ENCODE peak calls at places on chromosomes 6 and 20, in nine cellular contexts. K is GM23248, L is stomach, I is right atrium auricular region, U is pancreas, B is thoracic aorta, J is left lung, W is lower lobe of right lung, V is IMR-90. P is an unnamed sample. For H3K27me3, the result is how much of the 10 kb centered on the place peaks cover.

GRCh38 chr6:147712841-147713240 is 204.4 kb downstream of the SAMD5 start:
- DNase-seq in K (no peak), L (no peak), I (no peak), U (no peak), B (no peak), J (no peak), W (no peak), V (peak), P (no peak)

GRCh38 chr6:104623052-104623690 is 236.5 kb downstream of the HACE1 start:
- DNase-seq in K (no peak), L (no peak), I (no peak), U (no peak), B (no peak), J (no peak), W (no peak), V (no peak), P (no peak)

GRCh38 chr6:125940691-125941090 is 15.9 kb upstream of the HINT3 start:
- DNase-seq in K (peak), L (no peak), I (no peak), U (no peak), B (no peak), J (no peak), W (no peak), V (peak), P (no peak)

GRCh38 chr20:47817573-47817972 is 32.3 kb upstream of the SULF2 start:
- DNase-seq in K (no peak), L (no peak), I (no peak), U (no peak), B (no peak), J (no peak), W (no peak), V (no peak), P (no peak)

GRCh38 chr6:108960601-108961000 is 112.4 kb downstream of the ARMC2 start:
- DNase-seq in K (no peak), L (no peak), I (no peak), U (no peak), B (no peak), J (no peak), W (no peak), V (no peak), P (no peak)

GRCh38 chr20:1417273-1417672 is 24.4 kb upstream of the FKBP1A start:
- DNase-seq in K (peak), L (no peak), I (no peak), U (no peak), B (no peak), J (no peak), W (no peak), V (peak), P (no peak)

GRCh38 chr6:112475083-112475482 is 128.0 kb downstream of the RFPL4B start:
- DNase-seq in K (peak), L (no peak), I (no peak), U (no peak), B (no peak), J (no peak), W (no peak), V (peak), P (no peak)

GRCh38 chr6:122059918-122060317 is 339.5 kb upstream of the HSF2 start:
- DNase-seq in K (no peak), L (no peak), I (no peak), U (no peak), B (no peak), J (no peak), W (no peak), V (no peak), P (no peak)

GRCh38 chr6:31614075-31614619 is 887 bp upstream of the AIF1 start:
- DNase-seq in K (no peak), L (no peak), I (no peak), U (no peak), B (no peak), J (no peak), W (peak), V (no peak), P (no peak)

GRCh38 chr20:63624486-63624885 is 2.4 kb downstream of the GMEB2 start:
- DNase-seq in K (peak), L (no peak), I (no peak), U (no peak), B (no peak), J (peak), W (no peak), V (peak), P (no peak)
- H3K27ac ChIP-seq in K (no peak), L (no peak), I (no peak), U (no peak), B (no peak), J (no peak), W (no peak), V (no peak), P (no peak)

GRCh38 chr20:24617080-24617432 is 147.6 kb downstream of the SYNDIG1 start:
- DNase-seq in K (no peak), L (no peak), I (no peak), U (no peak), B (no peak), J (no peak), W (no peak), V (no peak), P (no peak)
- H3K27me3 ChIP-seq in K (under half), L (under half), I (under half), U (under half), B (under half), J (under half), W (under half), V (under half), P (under half)

GRCh38 chr6:16759181-16759645 is 2.0 kb downstream of the ATXN1 start:
- DNase-seq in K (peak), L (no peak), I (no peak), U (no peak), B (no peak), J (no peak), W (no peak), V (no peak), P (no peak)
- H3K27ac ChIP-seq in K (peak), L (peak), I (peak), U (peak), B (peak), J (peak), W (peak), V (peak), P (peak)

GRCh38 chr20:2801459-2801728 is 967 bp upstream of the CPXM1 start:
- DNase-seq in K (no peak), L (no peak), I (no peak), U (no peak), B (no peak), J (no peak), W (no peak), V (no peak), P (no peak)

GRCh38 chr20:2798814-2799213 is 1.6 kb downstream of the CPXM1 start:
- DNase-seq in K (peak), L (no peak), I (no peak), U (no peak), B (no peak), J (no peak), W (no peak), V (peak), P (no peak)

GRCh38 chr20:2799271-2799670 is 1.2 kb downstream of the CPXM1 start:
- DNase-seq in K (no peak), L (no peak), I (no peak), U (no peak), B (no peak), J (no peak), W (no peak), V (no peak), P (no peak)

GRCh38 chr20:2800590-2801458 is at the start of gene CPXM1:
- DNase-seq in K (no peak), L (no peak), I (no peak), U (no peak), B (no peak), J (no peak), W (no peak), V (no peak), P (no peak)

GRCh38 chr20:2799688-2800589 is 488 bp downstream of the CPXM1 start:
- DNase-seq in K (peak), L (no peak), I (no peak), U (no peak), B (no peak), J (peak), W (no peak), V (peak), P (no peak)
- H3K27me3 ChIP-seq in K (half or more), L (half or more), I (under half), U (under half), B (under half), J (under half), W (half or more), V (half or more), P (half or more)

DNA sequence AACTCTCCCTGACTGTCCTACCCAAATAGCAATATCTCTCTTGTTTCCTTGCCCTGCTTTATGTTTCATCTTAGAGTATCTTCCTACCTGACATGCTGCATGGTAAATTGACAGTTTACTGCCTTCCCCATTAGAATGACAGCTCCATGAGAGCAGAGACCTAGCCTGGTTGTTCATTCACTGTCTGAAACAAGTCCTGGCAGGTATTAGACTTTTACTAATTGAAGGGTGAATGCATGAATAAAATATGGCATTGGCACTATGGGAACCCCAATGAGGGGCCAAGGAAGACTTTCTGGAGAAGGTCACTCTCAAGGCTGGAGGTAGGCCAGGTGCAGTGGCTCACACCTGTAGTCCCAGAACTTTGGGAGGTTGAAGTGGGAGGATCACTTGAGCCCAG is 3.8 kb upstream of the CITED2 start:
- DNase-seq in K (no peak), L (no peak), I (no peak), U (no peak), B (no peak), J (no peak), W (no peak), V (no peak), P (no peak)
- H3K27ac ChIP-seq in K (no peak), L (no peak), I (no peak), U (no peak), B (no peak), J (no peak), W (no peak), V (no peak), P (no peak)